ENCODE peak calls at places on chromosomes 13 and 19, in five cellular contexts. M, C, G, P and W are unnamed samples.

GRCh38 chr19:55352040-55352439 is 2.5 kb downstream of the COX6B2 start:
- DNase-seq in M (no peak), P (no peak), C (no peak), G (no peak), W (no peak)

GRCh38 chr19:19817357-19817756 is 4.2 kb downstream of the ZNF506 start:
- DNase-seq in C (no peak), P (no peak), M (no peak), G (no peak), W (no peak)

GRCh38 chr19:30873691-30874090 is 475.5 kb downstream of the TSHZ3 start:
- DNase-seq in P (no peak), C (no peak), M (peak), G (peak), W (no peak)

GRCh38 chr13:98476538-98476966 is 100.4 kb downstream of the STK24 start:
- DNase-seq in M (peak), G (peak), C (peak), P (no peak), W (no peak)

GRCh38 chr13:37640499-37640898 is 41.9 kb upstream of the POSTN start:
- DNase-seq in P (no peak), C (no peak), M (no peak), G (no peak), W (no peak)

GRCh38 chr13:48507024-48507423 is 25.9 kb downstream of the RCBTB2 start:
- DNase-seq in G (no peak), C (no peak), M (no peak), P (no peak), W (no peak)

GRCh38 chr13:52995946-52996345 is 32.7 kb upstream of the OLFM4 start:
- DNase-seq in G (no peak), M (no peak), P (no peak), C (no peak), W (no peak)

GRCh38 chr13:46555722-46556121 is 2.8 kb downstream of the LRCH1 start:
- DNase-seq in M (no peak), P (no peak), C (no peak), G (no peak), W (no peak)

GRCh38 chr19:28309072-28309471 is 903.9 kb downstream of the UQCRFS1 start:
- DNase-seq in G (no peak), P (no peak), M (no peak), C (no peak), W (no peak)

GRCh38 chr13:66069570-66069969 is 1160.6 kb downstream of the PCDH9 start:
- DNase-seq in G (no peak), P (no peak), C (no peak), M (no peak), W (no peak)

GRCh38 chr13:102089722-102090121 is 312.1 kb downstream of the FGF14 start:
- DNase-seq in M (no peak), P (no peak), G (no peak), C (no peak), W (no peak)

GRCh38 chr13:41639955-41640780 is 182.8 kb downstream of the RGCC start:
- DNase-seq in P (no peak), C (no peak), G (no peak), M (no peak), W (no peak)

GRCh38 chr13:48144413-48145035 is 49.6 kb upstream of the MED4 start:
- DNase-seq in C (no peak), G (no peak), M (no peak), P (no peak), W (no peak)

DNA sequence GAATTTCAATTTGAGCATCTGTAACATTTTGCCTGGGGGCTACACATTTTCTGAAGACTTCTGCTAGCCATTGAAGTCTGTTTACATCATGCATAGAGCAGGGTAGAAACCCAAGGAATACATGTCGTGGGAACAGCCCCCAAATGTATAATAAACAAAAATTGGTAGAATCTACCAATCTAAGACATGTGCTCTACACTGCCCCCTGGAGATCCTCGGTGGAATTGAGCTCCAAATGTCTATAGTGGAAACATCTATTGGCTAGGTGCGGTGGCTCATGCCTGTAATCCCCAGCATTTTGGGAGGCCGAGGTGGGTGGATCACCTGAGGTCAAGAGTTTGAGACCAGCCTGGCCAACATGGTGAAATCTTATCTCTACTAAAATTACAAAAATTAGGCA is 57.3 kb downstream of the MBD3L2B start:
- DNase-seq in C (no peak), P (no peak), G (no peak), M (peak), W (no peak)
- TF ChIP-seq CTCF in C (no peak), P (no peak), G (peak), M (peak), W (peak)

GRCh38 chr13:100671389-100672182 is 3.0 kb downstream of the TMTC4 start:
- DNase-seq in C (no peak), M (no peak), G (no peak), P (no peak), W (no peak)

GRCh38 chr13:100674363-100674847 is at the start of gene TMTC4:
- DNase-seq in C (no peak), G (no peak), M (no peak), P (no peak), W (no peak)

GRCh38 chr13:100673831-100674362 is 698 bp downstream of the TMTC4 start:
- DNase-seq in P (peak), G (peak), M (peak), C (peak), W (no peak)

GRCh38 chr13:100674848-100675659 is 459 bp upstream of the TMTC4 start:
- DNase-seq in M (peak), C (peak), P (peak), G (peak), W (peak)

DNA sequence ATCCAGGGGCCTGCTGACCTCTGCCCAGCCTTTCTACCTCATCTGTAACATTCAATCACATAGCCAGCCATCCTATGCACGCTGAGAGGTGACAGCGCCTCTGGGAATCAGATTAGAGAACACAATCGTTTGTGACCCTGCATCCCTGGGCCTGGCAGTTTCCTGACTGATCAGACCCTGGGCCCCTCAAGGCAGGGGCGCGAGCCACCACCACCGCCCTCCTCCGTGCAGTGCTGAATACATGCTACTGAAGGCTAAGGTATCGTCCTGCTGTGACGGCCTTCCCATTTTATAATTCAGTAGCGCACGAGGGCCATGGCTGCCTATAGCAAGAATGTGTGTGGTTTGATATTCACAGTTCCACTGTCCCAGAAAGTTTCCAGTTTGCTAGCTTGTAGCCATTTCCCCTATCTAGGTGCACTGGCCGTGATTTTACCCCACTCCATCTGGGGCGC is 1.2 kb downstream of the TMTC4 start:
- DNase-seq in C (no peak), P (peak), M (peak), G (no peak), W (no peak)
- TF ChIP-seq CTCF in C (no peak), P (no peak), M (no peak), G (no peak), W (no peak)

DNA sequence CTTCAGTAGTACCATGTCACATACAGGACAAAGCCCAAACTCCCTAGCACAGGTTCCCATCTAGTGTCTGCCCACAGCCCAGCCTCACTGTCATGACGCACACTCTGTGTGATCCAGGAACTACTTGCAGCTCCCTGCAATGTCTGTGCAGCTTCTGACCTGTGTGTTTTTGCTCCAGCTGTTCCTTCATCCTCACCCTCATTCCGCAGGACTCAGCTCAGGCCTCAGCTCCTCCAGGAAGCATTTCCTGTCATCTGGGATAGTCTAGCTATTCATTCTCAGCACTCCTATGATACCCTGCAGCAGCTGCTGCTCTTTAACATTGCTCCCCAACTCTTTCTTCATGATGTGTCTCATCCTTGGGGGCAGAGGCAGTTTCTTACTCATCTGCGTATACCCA is 56.1 kb downstream of the ENOX1 start:
- DNase-seq in C (no peak), P (no peak), M (no peak), G (no peak), W (no peak)
- TF ChIP-seq CTCF in C (no peak), P (no peak), M (no peak), G (no peak), W (no peak)

DNA sequence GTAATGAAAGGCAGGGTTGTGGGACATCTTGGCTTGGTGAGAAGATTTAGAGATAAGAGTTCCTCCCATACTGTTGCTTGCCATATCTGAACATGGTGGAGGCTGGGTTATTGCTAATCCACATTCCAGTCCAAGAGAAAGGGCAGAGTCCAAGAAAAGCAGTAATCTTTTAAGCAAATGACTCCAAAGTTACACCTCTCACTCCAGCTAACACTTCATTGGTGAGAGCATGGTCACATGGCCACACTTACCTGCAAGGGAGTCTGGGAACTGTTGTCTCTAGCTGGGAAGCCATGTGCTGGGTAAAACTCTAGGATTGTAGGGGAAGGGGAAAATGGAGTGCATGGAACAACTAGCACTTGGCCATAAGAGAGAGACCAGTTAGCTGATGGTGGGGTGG is 5.6 kb downstream of the C19orf81 start:
- DNase-seq in C (no peak), G (no peak), M (no peak), P (no peak), W (no peak)
- TF ChIP-seq CTCF in C (no peak), G (no peak), M (no peak), P (no peak), W (no peak)